ENCODE peak calls at places on chromosomes 6 and 20, in seven cellular contexts. O, B, Z, I, R, F and N are unnamed samples.

GRCh38 chr6:66930559-66931290 is 1223.7 kb upstream of the EYS start:
- DNase-seq in O (peak; percentile 46), B (no peak), Z (no peak), I (no peak), R (no peak), F (no peak), N (no peak)

GRCh38 chr6:169527306-169527705 is 174.5 kb downstream of the WDR27 start:
- DNase-seq in O (peak; percentile 22), B (no peak), Z (no peak), I (no peak), R (no peak), F (no peak), N (no peak)

GRCh38 chr20:32227744-32228688 is 20.3 kb downstream of the POFUT1 start:
- DNase-seq in O (peak; percentile 90), B (no peak), Z (no peak), I (no peak), R (no peak), F (no peak), N (peak; percentile 80)

GRCh38 chr6:43948527-43949450 is 178.5 kb downstream of the MRPL14 start:
- DNase-seq in O (peak; percentile 82), B (peak; percentile 10), Z (no peak), I (no peak), R (no peak), F (no peak), N (no peak)

GRCh38 chr6:43771210-43771857 is 1.3 kb downstream of the VEGFA start:
- DNase-seq in O (peak; percentile 58), B (no peak), Z (peak; percentile 70), I (peak; percentile 86), R (peak; percentile 76), F (peak; percentile 67), N (no peak)

GRCh38 chr6:20341564-20341963 is 60.1 kb upstream of the E2F3 start:
- DNase-seq in O (no peak), B (no peak), Z (no peak), I (no peak), R (no peak), F (no peak), N (peak; percentile 33)

GRCh38 chr20:63706852-63707557 is 771 bp downstream of the ARFRP1 start:
- DNase-seq in O (peak; percentile 48), B (peak; percentile 48), Z (peak; percentile 49), I (peak; percentile 73), R (peak; percentile 78), F (peak; percentile 39), N (peak; percentile 53)

GRCh38 chr6:29705389-29706231 is 17.6 kb upstream of the HLA-F start:
- DNase-seq in O (peak; percentile 42), B (peak; percentile 47), Z (peak; percentile 48), I (peak; percentile 30), R (no peak), F (peak; percentile 39), N (peak; percentile 36)

GRCh38 chr6:35265523-35265922 is 6.0 kb downstream of the ZNF76 start:
- DNase-seq in O (no peak), B (no peak), Z (no peak), I (no peak), R (no peak), F (no peak), N (no peak)

GRCh38 chr6:9140181-9140580 is 704.8 kb upstream of the SLC35B3 start:
- DNase-seq in O (no peak), B (no peak), Z (no peak), I (no peak), R (no peak), F (no peak), N (peak; percentile 78)

GRCh38 chr6:29200767-29201662 is 30.3 kb downstream of the OR2J2 start:
- DNase-seq in O (no peak), B (no peak), Z (no peak), I (no peak), R (no peak), F (no peak), N (no peak)

GRCh38 chr6:140980265-140980887 is 1152.3 kb upstream of the GJE1 start:
- DNase-seq in O (peak; percentile 54), B (no peak), Z (no peak), I (no peak), R (no peak), F (no peak), N (no peak)

GRCh38 chr6:137705166-137706064 is 161.6 kb upstream of the TNFAIP3 start:
- DNase-seq in O (peak; percentile 65), B (peak; percentile 45), Z (peak; percentile 88), I (peak; percentile 76), R (peak; percentile 45), F (peak; percentile 70), N (no peak)

GRCh38 chr6:168225471-168225901 is 94.1 kb downstream of the DACT2 start:
- DNase-seq in O (no peak), B (peak; percentile 50), Z (no peak), I (no peak), R (no peak), F (no peak), N (no peak)

GRCh38 chr20:57195023-57195758 is 71.2 kb downstream of the BMP7 start:
- DNase-seq in O (peak; percentile 43), B (no peak), Z (no peak), I (no peak), R (no peak), F (no peak), N (no peak)

GRCh38 chr6:135812085-135812526 is 39.4 kb upstream of the PDE7B start:
- DNase-seq in O (peak; percentile 81), B (no peak), Z (no peak), I (no peak), R (no peak), F (no peak), N (no peak)

GRCh38 chr20:62020935-62021701 is 44.6 kb downstream of the TAF4 start:
- DNase-seq in O (peak; percentile 23), B (no peak), Z (peak; percentile 65), I (no peak), R (no peak), F (no peak), N (peak; percentile 13)

GRCh38 chr6:35602133-35602946 is 86.4 kb downstream of the FKBP5 start:
- DNase-seq in O (peak; percentile 87), B (no peak), Z (no peak), I (no peak), R (no peak), F (peak; percentile 66), N (no peak)

GRCh38 chr6:53294095-53294494 is 54.7 kb downstream of the ELOVL5 start:
- DNase-seq in O (peak; percentile 35), B (peak; percentile 66), Z (peak; percentile 42), I (no peak), R (no peak), F (peak; percentile 44), N (no peak)
- TF ChIP-seq CTCF in O (peak; percentile 67), B (peak; percentile 82), Z (no peak), I (peak; percentile 47), R (peak; percentile 37), F (peak; percentile 77), N (no peak)

GRCh38 chr6:41641352-41641925 is 3.2 kb downstream of the MDFI start:
- DNase-seq in O (no peak), B (no peak), Z (no peak), I (no peak), R (no peak), F (no peak), N (no peak)
- TF ChIP-seq CTCF in O (no peak), B (no peak), Z (no peak), I (no peak), R (no peak), F (no peak), N (no peak)

GRCh38 chr6:104704191-104704590 is 155.5 kb downstream of the HACE1 start:
- DNase-seq in O (peak; percentile 65), B (no peak), Z (no peak), I (no peak), R (no peak), F (peak; percentile 46), N (no peak)

GRCh38 chr6:104699598-104700329 is 160.0 kb downstream of the HACE1 start:
- DNase-seq in O (no peak), B (no peak), Z (no peak), I (no peak), R (no peak), F (no peak), N (no peak)

GRCh38 chr6:104702126-104702841 is 157.4 kb downstream of the HACE1 start:
- DNase-seq in O (peak; percentile 53), B (no peak), Z (no peak), I (no peak), R (no peak), F (peak; percentile 24), N (no peak)

GRCh38 chr6:104698979-104699378 is 160.7 kb downstream of the HACE1 start:
- DNase-seq in O (no peak), B (no peak), Z (no peak), I (no peak), R (no peak), F (no peak), N (no peak)

DNA sequence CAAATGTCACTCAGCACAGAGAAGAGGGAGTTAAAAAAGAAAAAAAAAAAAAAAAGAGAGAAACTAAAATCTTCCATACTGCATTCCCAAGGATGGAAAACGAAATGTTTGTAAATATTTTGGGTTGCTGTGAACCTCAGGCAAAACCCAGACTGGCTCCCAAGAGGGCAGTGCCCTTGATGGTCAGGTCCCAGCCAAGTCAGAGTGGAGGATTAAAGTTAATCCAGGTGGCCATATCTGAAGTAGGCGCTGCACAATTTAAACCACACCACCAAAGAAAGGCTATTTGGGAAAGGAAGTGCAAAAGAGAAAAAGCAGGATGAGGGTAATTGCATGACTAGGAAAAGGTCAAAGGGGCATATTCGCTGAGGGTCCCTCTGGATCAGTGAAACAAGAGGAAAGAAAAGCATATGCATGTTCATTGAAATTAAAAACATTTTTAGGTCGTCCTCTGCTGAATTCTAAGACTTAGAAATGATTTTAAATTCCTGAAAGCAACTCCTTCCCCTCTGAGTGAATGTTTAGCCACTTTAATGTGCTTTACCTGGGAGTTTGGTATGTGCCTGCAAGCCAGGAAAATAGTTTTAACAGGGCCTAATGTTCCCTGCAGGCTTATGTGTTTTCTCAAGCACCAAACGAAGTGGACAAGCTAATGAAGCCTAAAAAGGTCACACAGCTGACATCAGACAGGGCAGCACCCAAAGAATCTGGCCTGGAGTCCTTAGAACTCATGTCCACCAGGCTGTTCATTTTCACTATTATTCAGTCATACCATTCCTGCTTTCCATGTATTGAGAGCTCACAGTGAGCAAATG is 159.1 kb downstream of the HACE1 start:
- DNase-seq in O (peak; percentile 42), B (no peak), Z (no peak), I (no peak), R (no peak), F (no peak), N (no peak)
- TF ChIP-seq CTCF in O (no peak), B (no peak), Z (no peak), I (no peak), R (no peak), F (no peak), N (no peak)

DNA sequence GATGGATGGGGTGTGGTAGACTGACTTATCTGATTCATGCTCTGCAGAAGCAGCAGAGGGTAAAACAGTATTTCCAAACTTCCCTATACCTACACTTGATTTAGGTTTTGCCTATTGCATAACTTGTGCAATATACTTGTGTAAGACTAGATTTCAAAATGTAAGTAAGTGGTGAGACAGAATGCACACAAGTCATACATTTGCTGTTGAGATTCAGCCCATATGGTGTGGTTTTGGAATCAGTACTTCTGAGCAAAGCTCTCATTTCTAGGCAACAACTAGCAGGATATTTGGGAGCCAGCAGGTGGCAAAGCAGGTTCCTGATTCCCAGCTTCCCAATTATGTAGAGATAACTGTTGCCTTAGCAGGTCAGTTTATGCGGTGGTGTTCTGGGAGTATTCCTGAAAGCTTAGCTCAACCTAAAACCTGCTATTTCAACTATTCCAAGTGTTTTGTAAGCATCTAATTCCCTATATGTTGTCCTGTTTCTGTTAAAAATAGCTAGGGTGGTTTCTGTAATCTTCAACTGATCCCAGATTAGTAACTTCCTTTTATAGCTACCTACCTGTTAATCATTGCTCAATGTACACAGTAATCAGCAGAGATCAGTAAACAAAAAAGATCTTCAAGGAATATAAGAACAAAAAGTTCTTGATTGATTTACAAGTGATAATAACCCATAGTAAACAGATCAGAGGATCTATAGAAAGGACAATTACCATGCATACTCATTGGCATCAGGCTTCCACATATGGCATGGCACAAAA is 8.5 kb upstream of the FABP7 start:
- DNase-seq in O (peak; percentile 71), B (no peak), Z (no peak), I (no peak), R (no peak), F (no peak), N (peak; percentile 88)
- TF ChIP-seq CTCF in O (peak; percentile 26), B (peak; percentile 51), Z (no peak), I (no peak), R (no peak), F (no peak), N (peak; percentile 43)